ENCODE peak calls at places on chromosomes 1 and 21, in six cellular contexts. One of them, this sample, is unnamed.

GRCh38 chr1:150256193-150256548 is 1.4 kb upstream of the CA14 start:
- DNase-seq in endothelial cell of umbilical vein: no peak
- DNase-seq in right atrium auricular region: no peak
- DNase-seq in AG04450: no peak
- DNase-seq in neural progenitor cell: no peak
- DNase-seq in fibroblast of lung: no peak
- DNase-seq in this sample: no peak

GRCh38 chr1:3186526-3186921 is 117.5 kb downstream of the PRDM16 start:
- DNase-seq in endothelial cell of umbilical vein: no peak
- DNase-seq in right atrium auricular region: peak; percentile 90
- DNase-seq in AG04450: peak; percentile 10
- DNase-seq in neural progenitor cell: peak; percentile 44
- DNase-seq in fibroblast of lung: peak; percentile 84
- DNase-seq in this sample: no peak

GRCh38 chr1:157878059-157878458 is 36.5 kb upstream of the CD5L start:
- DNase-seq in endothelial cell of umbilical vein: peak; percentile 29
- DNase-seq in right atrium auricular region: no peak
- DNase-seq in AG04450: peak; percentile 7
- DNase-seq in neural progenitor cell: peak; percentile 63
- DNase-seq in fibroblast of lung: peak; percentile 36
- DNase-seq in this sample: no peak

GRCh38 chr1:53618218-53619087 is 120.5 kb downstream of the GLIS1 start:
- DNase-seq in endothelial cell of umbilical vein: no peak
- DNase-seq in right atrium auricular region: no peak
- DNase-seq in AG04450: no peak
- DNase-seq in neural progenitor cell: no peak
- DNase-seq in fibroblast of lung: no peak
- DNase-seq in this sample: no peak

GRCh38 chr1:41618066-41618825 is 133.8 kb upstream of the EDN2 start:
- DNase-seq in endothelial cell of umbilical vein: peak; percentile 42
- DNase-seq in right atrium auricular region: peak; percentile 86
- DNase-seq in AG04450: no peak
- DNase-seq in neural progenitor cell: no peak
- DNase-seq in fibroblast of lung: peak; percentile 52
- DNase-seq in this sample: no peak

GRCh38 chr1:39711359-39712340 is 20.4 kb upstream of the HPCAL4 start:
- DNase-seq in endothelial cell of umbilical vein: no peak
- DNase-seq in right atrium auricular region: no peak
- DNase-seq in AG04450: no peak
- DNase-seq in neural progenitor cell: peak; percentile 53
- DNase-seq in fibroblast of lung: peak; percentile 55
- DNase-seq in this sample: no peak

GRCh38 chr21:31162827-31163226 is 124.6 kb upstream of the KRTAP19-8 start:
- DNase-seq in endothelial cell of umbilical vein: no peak
- DNase-seq in right atrium auricular region: no peak
- DNase-seq in AG04450: no peak
- DNase-seq in neural progenitor cell: no peak
- DNase-seq in fibroblast of lung: peak; percentile 68
- DNase-seq in this sample: no peak

GRCh38 chr1:151715726-151716404 is 738 bp downstream of the CELF3 start:
- DNase-seq in endothelial cell of umbilical vein: no peak
- DNase-seq in right atrium auricular region: no peak
- DNase-seq in AG04450: no peak
- DNase-seq in neural progenitor cell: peak; percentile 80
- DNase-seq in fibroblast of lung: no peak
- DNase-seq in this sample: peak; percentile 82

GRCh38 chr1:3482590-3482899 is 28.1 kb downstream of the ARHGEF16 start:
- DNase-seq in endothelial cell of umbilical vein: no peak
- DNase-seq in right atrium auricular region: no peak
- DNase-seq in AG04450: no peak
- DNase-seq in neural progenitor cell: no peak
- DNase-seq in fibroblast of lung: no peak
- DNase-seq in this sample: no peak

GRCh38 chr21:34690041-34690792 is 21.4 kb downstream of the CLIC6 start:
- DNase-seq in endothelial cell of umbilical vein: no peak
- DNase-seq in right atrium auricular region: no peak
- DNase-seq in AG04450: no peak
- DNase-seq in neural progenitor cell: no peak
- DNase-seq in fibroblast of lung: no peak
- DNase-seq in this sample: no peak

GRCh38 chr1:63662056-63662836 is 69.0 kb downstream of the PGM1 start:
- DNase-seq in endothelial cell of umbilical vein: peak; percentile 24
- DNase-seq in right atrium auricular region: no peak
- DNase-seq in AG04450: no peak
- DNase-seq in neural progenitor cell: no peak
- DNase-seq in fibroblast of lung: peak; percentile 86
- DNase-seq in this sample: no peak

GRCh38 chr1:36411674-36412648 is 14.3 kb upstream of the LSM10 start:
- DNase-seq in endothelial cell of umbilical vein: peak; percentile 26
- DNase-seq in right atrium auricular region: no peak
- DNase-seq in AG04450: no peak
- DNase-seq in neural progenitor cell: peak; percentile 16
- DNase-seq in fibroblast of lung: peak; percentile 61
- DNase-seq in this sample: no peak

GRCh38 chr1:57549280-57549679 is 125.4 kb upstream of the DAB1 start:
- DNase-seq in endothelial cell of umbilical vein: no peak
- DNase-seq in right atrium auricular region: no peak
- DNase-seq in AG04450: no peak
- DNase-seq in neural progenitor cell: no peak
- DNase-seq in fibroblast of lung: no peak
- DNase-seq in this sample: no peak

DNA sequence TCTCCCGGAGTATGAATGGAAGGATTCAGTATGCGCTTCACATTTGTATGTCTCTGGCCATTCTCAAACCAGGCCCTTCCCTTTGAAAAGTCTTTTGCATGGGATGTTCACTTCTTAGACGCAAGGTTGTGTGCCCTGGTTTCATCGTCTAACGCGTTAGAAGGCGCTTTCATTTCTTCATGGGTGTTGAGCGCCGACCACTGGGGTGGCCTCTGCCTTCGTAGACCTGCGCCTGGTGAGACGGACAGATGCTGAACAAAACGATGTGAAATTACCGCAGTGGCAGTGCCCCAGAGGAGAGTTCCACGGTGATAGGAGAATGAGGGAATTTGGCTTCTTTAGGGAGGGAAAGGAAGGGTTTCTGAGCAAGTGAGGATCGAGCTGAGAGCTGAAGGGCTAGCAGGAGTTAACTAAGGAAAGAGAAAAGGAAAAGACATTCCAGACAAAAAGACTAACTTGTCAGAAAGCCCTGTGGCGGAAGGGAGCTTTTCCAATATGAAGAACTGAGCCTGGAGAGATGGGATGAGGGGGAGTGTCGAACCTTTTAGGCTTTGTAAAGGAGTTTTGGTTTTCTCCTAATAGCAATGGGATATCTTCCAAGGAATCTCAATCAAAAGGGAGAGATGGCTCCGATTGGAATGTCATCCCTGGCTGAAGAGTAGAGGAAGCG is 904 bp downstream of the GGPS1 start:
- DNase-seq in endothelial cell of umbilical vein: no peak
- DNase-seq in right atrium auricular region: no peak
- DNase-seq in AG04450: no peak
- DNase-seq in neural progenitor cell: peak; percentile 70
- DNase-seq in fibroblast of lung: peak; percentile 49
- DNase-seq in this sample: peak; percentile 35
- TF ChIP-seq CTCF in endothelial cell of umbilical vein: no peak
- TF ChIP-seq CTCF in right atrium auricular region: no peak
- TF ChIP-seq CTCF in AG04450: no peak
- TF ChIP-seq CTCF in neural progenitor cell: no peak
- TF ChIP-seq CTCF in fibroblast of lung: no peak
- TF ChIP-seq CTCF in this sample: no peak

DNA sequence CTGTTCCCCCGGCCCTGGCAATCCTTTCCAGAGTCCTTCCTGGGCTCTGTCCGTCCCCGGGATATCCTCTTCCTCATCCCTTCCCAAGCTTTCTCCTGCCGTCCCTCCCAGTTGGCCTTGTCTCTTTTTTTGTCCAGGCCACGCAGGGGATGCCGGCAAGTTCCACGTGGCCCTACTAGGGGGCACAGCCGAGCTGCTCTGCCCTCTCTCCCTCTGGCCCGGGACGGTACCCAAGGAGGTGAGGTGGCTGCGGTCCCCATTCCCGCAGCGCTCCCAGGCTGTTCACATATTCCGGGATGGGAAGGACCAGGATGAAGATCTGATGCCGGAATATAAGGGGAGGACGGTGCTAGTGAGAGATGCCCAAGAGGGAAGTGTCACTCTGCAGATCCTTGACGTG is 13.4 kb upstream of the SVBP start:
- DNase-seq in endothelial cell of umbilical vein: no peak
- DNase-seq in right atrium auricular region: no peak
- DNase-seq in AG04450: no peak
- DNase-seq in neural progenitor cell: no peak
- DNase-seq in fibroblast of lung: no peak
- DNase-seq in this sample: no peak
- TF ChIP-seq CTCF in endothelial cell of umbilical vein: no peak
- TF ChIP-seq CTCF in right atrium auricular region: no peak
- TF ChIP-seq CTCF in AG04450: no peak
- TF ChIP-seq CTCF in neural progenitor cell: no peak
- TF ChIP-seq CTCF in fibroblast of lung: no peak
- TF ChIP-seq CTCF in this sample: no peak

GRCh38 chr1:89620664-89621063 is 12.3 kb upstream of the LRRC8C start:
- DNase-seq in endothelial cell of umbilical vein: no peak
- DNase-seq in right atrium auricular region: no peak
- DNase-seq in AG04450: no peak
- DNase-seq in neural progenitor cell: no peak
- DNase-seq in fibroblast of lung: no peak
- DNase-seq in this sample: no peak

GRCh38 chr1:89616844-89617627 is 15.9 kb upstream of the LRRC8C start:
- DNase-seq in endothelial cell of umbilical vein: no peak
- DNase-seq in right atrium auricular region: no peak
- DNase-seq in AG04450: no peak
- DNase-seq in neural progenitor cell: no peak
- DNase-seq in fibroblast of lung: peak; percentile 45
- DNase-seq in this sample: no peak

GRCh38 chr1:89611721-89612120 is 21.2 kb upstream of the LRRC8C start:
- DNase-seq in endothelial cell of umbilical vein: no peak
- DNase-seq in right atrium auricular region: no peak
- DNase-seq in AG04450: no peak
- DNase-seq in neural progenitor cell: no peak
- DNase-seq in fibroblast of lung: no peak
- DNase-seq in this sample: no peak

GRCh38 chr1:89613928-89614327 is 19.0 kb upstream of the LRRC8C start:
- DNase-seq in endothelial cell of umbilical vein: no peak
- DNase-seq in right atrium auricular region: no peak
- DNase-seq in AG04450: no peak
- DNase-seq in neural progenitor cell: no peak
- DNase-seq in fibroblast of lung: no peak
- DNase-seq in this sample: no peak

DNA sequence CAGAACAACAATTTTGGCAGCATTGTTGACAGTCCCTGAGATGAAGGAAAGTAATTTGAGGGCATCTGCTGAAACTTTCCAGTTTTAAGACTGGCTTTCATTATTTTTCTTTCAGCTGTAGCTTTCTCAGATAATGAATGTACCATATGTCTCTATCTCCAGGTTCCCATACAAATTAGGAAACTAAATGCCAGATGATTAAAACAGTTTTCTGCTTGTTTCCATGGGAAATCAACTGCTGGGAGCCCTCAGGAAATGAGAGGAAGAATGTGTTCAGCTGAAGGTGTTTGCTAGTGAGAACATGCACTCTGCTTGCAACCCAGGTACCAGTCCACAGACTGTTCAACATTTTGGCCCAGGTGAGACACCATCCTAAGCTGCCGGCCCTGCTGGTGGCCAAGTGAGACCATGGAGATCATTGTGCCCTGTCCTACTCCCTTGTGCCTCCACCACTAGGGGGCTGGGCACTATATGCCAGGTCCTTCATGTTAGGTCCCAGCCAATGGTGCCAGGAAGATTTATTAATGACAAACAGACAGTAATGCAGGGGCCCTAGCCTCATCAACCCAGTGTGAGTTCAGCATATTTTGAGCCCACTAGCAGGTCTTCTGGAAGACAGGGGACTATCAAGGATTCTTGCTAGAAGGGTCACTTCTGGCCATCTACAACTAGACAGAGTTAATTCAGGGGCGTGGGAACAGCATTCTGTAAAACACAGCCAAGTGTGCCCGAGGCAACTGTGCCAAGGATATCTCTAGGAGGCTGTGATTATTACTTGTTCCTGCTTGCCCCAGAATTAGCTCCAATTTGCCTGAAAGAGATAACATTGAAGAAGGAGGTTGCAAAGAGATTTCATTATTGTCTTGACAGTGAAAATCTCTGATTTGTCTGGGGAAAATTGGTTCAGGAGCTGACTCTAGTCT is 17.0 kb upstream of the LRRC8C start:
- DNase-seq in endothelial cell of umbilical vein: peak; percentile 25
- DNase-seq in right atrium auricular region: no peak
- DNase-seq in AG04450: no peak
- DNase-seq in neural progenitor cell: no peak
- DNase-seq in fibroblast of lung: no peak
- DNase-seq in this sample: no peak
- TF ChIP-seq CTCF in endothelial cell of umbilical vein: peak; percentile 61
- TF ChIP-seq CTCF in right atrium auricular region: no peak
- TF ChIP-seq CTCF in AG04450: peak; percentile 41
- TF ChIP-seq CTCF in neural progenitor cell: peak; percentile 34
- TF ChIP-seq CTCF in fibroblast of lung: peak; percentile 31
- TF ChIP-seq CTCF in this sample: peak; percentile 20

GRCh38 chr1:86687595-86687994 is 16.8 kb upstream of the SH3GLB1 start:
- DNase-seq in endothelial cell of umbilical vein: peak; percentile 42
- DNase-seq in right atrium auricular region: no peak
- DNase-seq in AG04450: no peak
- DNase-seq in neural progenitor cell: no peak
- DNase-seq in fibroblast of lung: peak; percentile 12
- DNase-seq in this sample: no peak
- TF ChIP-seq CTCF in endothelial cell of umbilical vein: no peak
- TF ChIP-seq CTCF in right atrium auricular region: no peak
- TF ChIP-seq CTCF in AG04450: no peak
- TF ChIP-seq CTCF in neural progenitor cell: no peak
- TF ChIP-seq CTCF in fibroblast of lung: no peak
- TF ChIP-seq CTCF in this sample: no peak

GRCh38 chr1:218547901-218548730 is 203.0 kb downstream of the TGFB2 start:
- DNase-seq in endothelial cell of umbilical vein: no peak
- DNase-seq in right atrium auricular region: no peak
- DNase-seq in AG04450: no peak
- DNase-seq in neural progenitor cell: no peak
- DNase-seq in fibroblast of lung: no peak
- DNase-seq in this sample: no peak

GRCh38 chr1:218557731-218558130 is 212.6 kb downstream of the TGFB2 start:
- DNase-seq in endothelial cell of umbilical vein: peak; percentile 96
- DNase-seq in right atrium auricular region: no peak
- DNase-seq in AG04450: no peak
- DNase-seq in neural progenitor cell: no peak
- DNase-seq in fibroblast of lung: peak; percentile 53
- DNase-seq in this sample: peak; percentile 33

GRCh38 chr1:218548764-218549163 is 203.6 kb downstream of the TGFB2 start:
- DNase-seq in endothelial cell of umbilical vein: no peak
- DNase-seq in right atrium auricular region: no peak
- DNase-seq in AG04450: no peak
- DNase-seq in neural progenitor cell: no peak
- DNase-seq in fibroblast of lung: no peak
- DNase-seq in this sample: no peak

GRCh38 chr1:218556016-218556415 is 210.9 kb downstream of the TGFB2 start:
- DNase-seq in endothelial cell of umbilical vein: no peak
- DNase-seq in right atrium auricular region: no peak
- DNase-seq in AG04450: no peak
- DNase-seq in neural progenitor cell: no peak
- DNase-seq in fibroblast of lung: no peak
- DNase-seq in this sample: no peak

DNA sequence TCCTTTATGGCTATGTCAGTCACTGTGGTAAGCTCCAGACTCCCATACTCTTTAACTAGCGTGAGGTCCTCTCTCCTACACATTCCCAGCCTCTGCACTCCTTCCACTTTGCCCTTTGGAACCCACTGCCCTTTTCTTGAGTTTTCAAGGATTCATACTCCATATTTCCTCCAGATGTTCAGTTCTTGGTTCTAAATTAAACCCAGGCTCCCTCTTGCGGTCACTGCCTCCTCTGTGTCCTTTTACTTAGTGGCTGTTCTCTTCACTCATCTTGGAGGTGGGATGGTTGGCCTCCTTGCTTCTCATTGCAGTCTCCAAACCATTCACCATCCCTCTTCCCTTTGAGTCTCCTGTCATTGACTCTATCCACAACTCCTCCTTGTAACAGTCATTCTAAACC is 208.1 kb downstream of the TGFB2 start:
- DNase-seq in endothelial cell of umbilical vein: no peak
- DNase-seq in right atrium auricular region: no peak
- DNase-seq in AG04450: no peak
- DNase-seq in neural progenitor cell: no peak
- DNase-seq in fibroblast of lung: no peak
- DNase-seq in this sample: no peak
- TF ChIP-seq CTCF in endothelial cell of umbilical vein: no peak
- TF ChIP-seq CTCF in right atrium auricular region: no peak
- TF ChIP-seq CTCF in AG04450: no peak
- TF ChIP-seq CTCF in neural progenitor cell: no peak
- TF ChIP-seq CTCF in fibroblast of lung: no peak
- TF ChIP-seq CTCF in this sample: no peak

This sample was measured in glutamatergic neuron.